ENCODE peak calls at places on chromosomes 2 and 18, in five cellular contexts. Y is MM.1S; O is activated naive CD8-positive, alpha-beta T cell treated with anti-CD3 and anti-CD28 coated beads, Interleukin-2, amount 10 ng/mL, durations not matched to agents 7 days and 5 days; A is iPS-NIHi11; T is pancreas. Z is an unnamed sample.
A peak's percentile ranks its signal among the peaks of the same experiment; 100 is the strongest.

GRCh38 chr2:7015007-7015950 is 98.1 kb downstream of the RNF144A start:
- DNase-seq in A (no peak), T (no peak), O (no peak), Y (no peak), Z (no peak)

GRCh38 chr2:30315391-30316055 is 84.2 kb downstream of the LBH start:
- DNase-seq in A (no peak), Y (no peak), O (no peak), T (no peak), Z (no peak)

GRCh38 chr2:186422226-186422625 is 63.8 kb upstream of the ZC3H15 start:
- DNase-seq in A (no peak), Y (no peak), T (no peak), O (no peak), Z (no peak)

GRCh38 chr18:21330122-21330701 is 88.2 kb downstream of the GREB1L start:
- DNase-seq in O (no peak), Y (no peak), T (no peak), A (no peak), Z (no peak)

GRCh38 chr2:237291138-237291792 is 122.7 kb downstream of the COL6A3 start:
- DNase-seq in O (no peak), T (peak; percentile 85), A (peak; percentile 27), Y (no peak), Z (peak; percentile 89)

GRCh38 chr2:75177427-75177826 is 21.9 kb downstream of the TACR1 start:
- DNase-seq in Y (no peak), O (no peak), T (no peak), A (no peak), Z (no peak)

GRCh38 chr2:178296394-178297090 is 102.2 kb downstream of the OSBPL6 start:
- DNase-seq in A (no peak), O (no peak), Y (no peak), T (no peak), Z (no peak)

GRCh38 chr2:11697103-11697871 is 27.3 kb upstream of the NTSR2 start:
- DNase-seq in Y (no peak), A (no peak), T (no peak), O (no peak), Z (peak; percentile 37)

GRCh38 chr2:23625726-23626125 is 240.7 kb downstream of the KLHL29 start:
- DNase-seq in T (peak; percentile 9), A (no peak), Y (no peak), O (no peak), Z (no peak)

GRCh38 chr18:3279201-3280185 is 17.6 kb downstream of the MYL12B start:
- DNase-seq in A (no peak), T (no peak), O (no peak), Y (no peak), Z (no peak)

GRCh38 chr2:20203072-20203471 is 21.9 kb downstream of the SDC1 start:
- DNase-seq in T (peak; percentile 27), O (no peak), Y (no peak), A (no peak), Z (no peak)

GRCh38 chr2:170313636-170314348 is 135.8 kb downstream of the MYO3B start:
- DNase-seq in O (no peak), A (no peak), T (no peak), Y (no peak), Z (no peak)

GRCh38 chr2:96197541-96198255 is 10.9 kb downstream of the STARD7 start:
- DNase-seq in O (no peak), T (no peak), Y (no peak), A (no peak), Z (no peak)

GRCh38 chr2:74952575-74952974 is 5.9 kb upstream of the POLE4 start:
- DNase-seq in Y (no peak), A (no peak), O (no peak), T (no peak), Z (no peak)

GRCh38 chr2:25311866-25312575 is 29.7 kb downstream of the DNMT3A start:
- DNase-seq in A (no peak), T (peak; percentile 89), O (no peak), Y (no peak), Z (peak; percentile 54)

GRCh38 chr2:233497692-233498091 is 68.9 kb downstream of the USP40 start:
- DNase-seq in O (no peak), Y (no peak), T (no peak), A (no peak), Z (no peak)

GRCh38 chr2:178128836-178129630 is 16.8 kb downstream of the RBM45 start:
- DNase-seq in T (no peak), Y (no peak), O (no peak), A (no peak), Z (no peak)

GRCh38 chr2:85396531-85397470 is 13.4 kb downstream of the CAPG start:
- DNase-seq in T (no peak), A (no peak), O (no peak), Y (peak; percentile 35), Z (no peak)

GRCh38 chr2:153536105-153536504 is 57.5 kb upstream of the RPRM start:
- DNase-seq in A (no peak), O (no peak), Y (no peak), T (no peak), Z (no peak)

GRCh38 chr2:10447300-10448207 is 573 bp downstream of the ODC1 start:
- DNase-seq in Y (peak; percentile 72), T (no peak), O (no peak), A (peak; percentile 80), Z (no peak)

GRCh38 chr2:217928324-217929293 is 74.2 kb downstream of the TNS1 start:
- DNase-seq in O (no peak), Y (no peak), T (peak; percentile 42), A (no peak), Z (peak; percentile 53)

GRCh38 chr2:161681043-161681442 is 56.8 kb downstream of the SLC4A10 start:
- DNase-seq in Y (no peak), T (no peak), O (no peak), A (no peak), Z (no peak)

GRCh38 chr2:235638541-235639192 is 144.8 kb downstream of the AGAP1 start:
- DNase-seq in Y (no peak), A (no peak), T (no peak), O (no peak), Z (no peak)

GRCh38 chr2:136025057-136025973 is 39.9 kb upstream of the DARS1 start:
- DNase-seq in A (peak; percentile 82), T (peak; percentile 77), O (peak; percentile 61), Y (no peak), Z (peak; percentile 73)

GRCh38 chr2:191710411-191710900 is 32.5 kb downstream of the NABP1 start:
- DNase-seq in Y (no peak), O (no peak), T (no peak), A (no peak), Z (no peak)

GRCh38 chr2:9282713-9283112 is 76.1 kb downstream of the ASAP2 start:
- DNase-seq in O (no peak), Y (no peak), T (no peak), A (no peak), Z (peak; percentile 74)

GRCh38 chr18:56196495-56197225 is 441.7 kb downstream of the TXNL1 start:
- DNase-seq in O (no peak), T (no peak), A (no peak), Y (no peak), Z (no peak)

GRCh38 chr18:79531386-79531785 is 135.7 kb downstream of the NFATC1 start:
- DNase-seq in O (peak; percentile 12), Y (no peak), T (no peak), A (no peak), Z (no peak)

GRCh38 chr2:37652199-37652640 is 19.2 kb downstream of the CDC42EP3 start:
- DNase-seq in O (no peak), T (no peak), A (no peak), Y (peak; percentile 67), Z (no peak)

GRCh38 chr2:64700133-64700809 is 46.6 kb upstream of the SERTAD2 start:
- DNase-seq in Y (no peak), O (no peak), A (no peak), T (no peak), Z (no peak)

GRCh38 chr18:6058941-6059340 is 163.6 kb upstream of the TMEM200C start:
- DNase-seq in A (peak; percentile 21), Y (no peak), O (no peak), T (no peak), Z (no peak)

GRCh38 chr18:75003764-75004690 is 204.9 kb downstream of the PTGR3 start:
- DNase-seq in A (no peak), O (no peak), T (no peak), Y (no peak), Z (no peak)

GRCh38 chr18:51196811-51197660 is 445 bp downstream of the MEX3C start:
- DNase-seq in A (peak; percentile 23), O (peak; percentile 89), Y (peak; percentile 39), T (peak; percentile 89), Z (peak; percentile 83)

GRCh38 chr2:28318023-28318422 is 74.6 kb upstream of the FOSL2 start:
- DNase-seq in O (no peak), A (no peak), Y (no peak), T (no peak), Z (no peak)

GRCh38 chr2:134391751-134392160 is 137.9 kb downstream of the MGAT5 start:
- DNase-seq in A (no peak), Y (peak; percentile 84), T (no peak), O (no peak), Z (peak; percentile 51)

GRCh38 chr2:184599054-184599874 is 935 bp downstream of the ZNF804A start:
- DNase-seq in O (no peak), A (no peak), Y (peak; percentile 60), T (no peak), Z (no peak)

GRCh38 chr18:3508576-3509559 is 58.9 kb downstream of the TGIF1 start:
- DNase-seq in O (no peak), Y (no peak), A (no peak), T (no peak), Z (no peak)

GRCh38 chr2:74472086-74472944 is at the start of gene MRPL53:
- DNase-seq in Y (peak; percentile 96), T (peak; percentile 98), A (peak; percentile 83), O (peak; percentile 98), Z (peak; percentile 96)